ENCODE peak calls at places on chromosomes 1 and 21, in eight cellular contexts. One of them, this sample, is unnamed.

GRCh38 chr1:195981448-195982139 is 626.6 kb downstream of the KCNT2 start:
- DNase-seq in HFFc6: peak
- DNase-seq in fibroblast of pulmonary artery: peak
- DNase-seq in A549: peak
- DNase-seq in AML-193: no peak
- DNase-seq in NCI-H2081: no peak
- DNase-seq in activated naive CD4-positive, alpha-beta T cell treated with Interleukin-2 at 50 U/mL for 16 hours: no peak
- DNase-seq in DMS 273 treated with DMSO at 0.1 percent for 48 hours: no peak
- DNase-seq in this sample: no peak

GRCh38 chr1:30036229-30036547 is 687.2 kb downstream of the MATN1 start:
- DNase-seq in NCI-H2081: no peak
- DNase-seq in AML-193: no peak
- DNase-seq in fibroblast of pulmonary artery: no peak
- DNase-seq in activated naive CD4-positive, alpha-beta T cell treated with Interleukin-2 at 50 U/mL for 16 hours: no peak
- DNase-seq in A549: no peak
- DNase-seq in HFFc6: no peak
- DNase-seq in DMS 273 treated with DMSO at 0.1 percent for 48 hours: no peak
- DNase-seq in this sample: no peak

GRCh38 chr21:14403681-14404318 is 20.9 kb upstream of the HSPA13 start:
- DNase-seq in NCI-H2081: no peak
- DNase-seq in DMS 273 treated with DMSO at 0.1 percent for 48 hours: peak
- DNase-seq in activated naive CD4-positive, alpha-beta T cell treated with Interleukin-2 at 50 U/mL for 16 hours: no peak
- DNase-seq in fibroblast of pulmonary artery: peak
- DNase-seq in HFFc6: peak
- DNase-seq in AML-193: peak
- DNase-seq in A549: peak
- DNase-seq in this sample: no peak

GRCh38 chr1:201226178-201226514 is 35.5 kb downstream of the IGFN1 start:
- DNase-seq in DMS 273 treated with DMSO at 0.1 percent for 48 hours: no peak
- DNase-seq in fibroblast of pulmonary artery: no peak
- DNase-seq in activated naive CD4-positive, alpha-beta T cell treated with Interleukin-2 at 50 U/mL for 16 hours: no peak
- DNase-seq in NCI-H2081: no peak
- DNase-seq in HFFc6: no peak
- DNase-seq in AML-193: no peak
- DNase-seq in A549: no peak
- DNase-seq in this sample: no peak

GRCh38 chr1:6962956-6963915 is 178.0 kb downstream of the CAMTA1 start:
- DNase-seq in AML-193: no peak
- DNase-seq in activated naive CD4-positive, alpha-beta T cell treated with Interleukin-2 at 50 U/mL for 16 hours: peak
- DNase-seq in DMS 273 treated with DMSO at 0.1 percent for 48 hours: no peak
- DNase-seq in NCI-H2081: no peak
- DNase-seq in A549: no peak
- DNase-seq in HFFc6: no peak
- DNase-seq in fibroblast of pulmonary artery: no peak
- DNase-seq in this sample: no peak

GRCh38 chr1:110216844-110217444 is 6.8 kb downstream of the KCNC4 start:
- DNase-seq in fibroblast of pulmonary artery: no peak
- DNase-seq in AML-193: no peak
- DNase-seq in activated naive CD4-positive, alpha-beta T cell treated with Interleukin-2 at 50 U/mL for 16 hours: no peak
- DNase-seq in HFFc6: no peak
- DNase-seq in A549: no peak
- DNase-seq in NCI-H2081: no peak
- DNase-seq in DMS 273 treated with DMSO at 0.1 percent for 48 hours: no peak
- DNase-seq in this sample: no peak

GRCh38 chr1:91872560-91873081 is 13.3 kb downstream of the TGFBR3 start:
- DNase-seq in AML-193: no peak
- DNase-seq in A549: no peak
- DNase-seq in HFFc6: no peak
- DNase-seq in NCI-H2081: no peak
- DNase-seq in fibroblast of pulmonary artery: no peak
- DNase-seq in DMS 273 treated with DMSO at 0.1 percent for 48 hours: no peak
- DNase-seq in activated naive CD4-positive, alpha-beta T cell treated with Interleukin-2 at 50 U/mL for 16 hours: peak
- DNase-seq in this sample: no peak

GRCh38 chr1:212520746-212521145 is 87.8 kb upstream of the ATF3 start:
- DNase-seq in AML-193: no peak
- DNase-seq in HFFc6: no peak
- DNase-seq in fibroblast of pulmonary artery: no peak
- DNase-seq in NCI-H2081: no peak
- DNase-seq in A549: no peak
- DNase-seq in activated naive CD4-positive, alpha-beta T cell treated with Interleukin-2 at 50 U/mL for 16 hours: no peak
- DNase-seq in DMS 273 treated with DMSO at 0.1 percent for 48 hours: no peak
- DNase-seq in this sample: no peak

GRCh38 chr1:160293020-160293968 is 8.4 kb upstream of the PEX19 start:
- DNase-seq in HFFc6: no peak
- DNase-seq in AML-193: no peak
- DNase-seq in DMS 273 treated with DMSO at 0.1 percent for 48 hours: no peak
- DNase-seq in A549: no peak
- DNase-seq in NCI-H2081: no peak
- DNase-seq in fibroblast of pulmonary artery: peak
- DNase-seq in activated naive CD4-positive, alpha-beta T cell treated with Interleukin-2 at 50 U/mL for 16 hours: no peak
- DNase-seq in this sample: no peak

GRCh38 chr1:220887868-220888664 is 8.8 kb downstream of the HLX start:
- DNase-seq in activated naive CD4-positive, alpha-beta T cell treated with Interleukin-2 at 50 U/mL for 16 hours: no peak
- DNase-seq in DMS 273 treated with DMSO at 0.1 percent for 48 hours: no peak
- DNase-seq in NCI-H2081: no peak
- DNase-seq in A549: no peak
- DNase-seq in AML-193: no peak
- DNase-seq in HFFc6: no peak
- DNase-seq in fibroblast of pulmonary artery: no peak
- DNase-seq in this sample: no peak

GRCh38 chr1:51088474-51088873 is 13.6 kb upstream of the C1orf185 start:
- DNase-seq in fibroblast of pulmonary artery: peak
- DNase-seq in HFFc6: no peak
- DNase-seq in DMS 273 treated with DMSO at 0.1 percent for 48 hours: no peak
- DNase-seq in AML-193: peak
- DNase-seq in NCI-H2081: no peak
- DNase-seq in A549: peak
- DNase-seq in activated naive CD4-positive, alpha-beta T cell treated with Interleukin-2 at 50 U/mL for 16 hours: no peak
- DNase-seq in this sample: no peak

GRCh38 chr1:194807530-194808220 is 1621.3 kb upstream of the B3GALT2 start:
- DNase-seq in DMS 273 treated with DMSO at 0.1 percent for 48 hours: no peak
- DNase-seq in A549: no peak
- DNase-seq in activated naive CD4-positive, alpha-beta T cell treated with Interleukin-2 at 50 U/mL for 16 hours: no peak
- DNase-seq in AML-193: no peak
- DNase-seq in fibroblast of pulmonary artery: no peak
- DNase-seq in HFFc6: no peak
- DNase-seq in NCI-H2081: no peak
- DNase-seq in this sample: no peak

GRCh38 chr1:3244539-3245315 is 175.7 kb downstream of the PRDM16 start:
- DNase-seq in NCI-H2081: no peak
- DNase-seq in HFFc6: no peak
- DNase-seq in DMS 273 treated with DMSO at 0.1 percent for 48 hours: no peak
- DNase-seq in activated naive CD4-positive, alpha-beta T cell treated with Interleukin-2 at 50 U/mL for 16 hours: no peak
- DNase-seq in fibroblast of pulmonary artery: no peak
- DNase-seq in AML-193: no peak
- DNase-seq in A549: no peak
- DNase-seq in this sample: no peak

GRCh38 chr1:65421341-65422174 is 1.1 kb downstream of the LEPR start:
- DNase-seq in HFFc6: no peak
- DNase-seq in activated naive CD4-positive, alpha-beta T cell treated with Interleukin-2 at 50 U/mL for 16 hours: no peak
- DNase-seq in DMS 273 treated with DMSO at 0.1 percent for 48 hours: no peak
- DNase-seq in fibroblast of pulmonary artery: peak
- DNase-seq in A549: no peak
- DNase-seq in AML-193: peak
- DNase-seq in NCI-H2081: no peak
- DNase-seq in this sample: no peak

GRCh38 chr1:203692565-203693470 is 66.2 kb downstream of the ATP2B4 start:
- DNase-seq in fibroblast of pulmonary artery: peak
- DNase-seq in A549: peak
- DNase-seq in NCI-H2081: no peak
- DNase-seq in HFFc6: peak
- DNase-seq in DMS 273 treated with DMSO at 0.1 percent for 48 hours: peak
- DNase-seq in activated naive CD4-positive, alpha-beta T cell treated with Interleukin-2 at 50 U/mL for 16 hours: no peak
- DNase-seq in AML-193: no peak
- DNase-seq in this sample: peak